ENCODE peak calls at places on chromosomes 1 and 21, in seven cellular contexts. H is choroid plexus epithelial cell, A is brain microvascular endothelial cell, G is cardiac fibroblast, X is GM13977, M is psoas muscle, J is thyroid gland. W is an unnamed sample.

GRCh38 chr1:168260393-168260792 is 20.3 kb upstream of the TBX19 start:
- DNase-seq in H (no peak), A (no peak), G (no peak), X (no peak), M (no peak), J (no peak), W (no peak)

GRCh38 chr1:208047975-208048374 is 137.1 kb upstream of the CD34 start:
- DNase-seq in H (peak; percentile 41), A (no peak), G (peak; percentile 49), X (no peak), M (peak; percentile 80), J (peak; percentile 39), W (no peak)

GRCh38 chr1:150551049-150551783 is 2.0 kb downstream of the ADAMTSL4 start:
- DNase-seq in H (no peak), A (no peak), G (no peak), X (no peak), M (no peak), J (no peak), W (no peak)

GRCh38 chr1:61626820-61627219 is 98.1 kb downstream of the TM2D1 start:
- DNase-seq in H (no peak), A (no peak), G (peak; percentile 65), X (no peak), M (no peak), J (no peak), W (no peak)

GRCh38 chr1:210373628-210373877 is 44.9 kb downstream of the HHAT start:
- DNase-seq in H (no peak), A (no peak), G (no peak), X (no peak), M (no peak), J (no peak), W (no peak)

GRCh38 chr1:221331263-221332183 is 410.4 kb downstream of the DUSP10 start:
- DNase-seq in H (no peak), A (no peak), G (no peak), X (no peak), M (no peak), J (no peak), W (no peak)

GRCh38 chr1:47675721-47676120 is 237.9 kb downstream of the FOXD2 start:
- DNase-seq in H (no peak), A (no peak), G (no peak), X (no peak), M (no peak), J (no peak), W (no peak)

GRCh38 chr1:29002792-29003191 is 88.4 kb downstream of the EPB41 start:
- DNase-seq in H (no peak), A (no peak), G (no peak), X (no peak), M (no peak), J (no peak), W (no peak)

GRCh38 chr21:38459490-38459889 is 38.8 kb downstream of the ERG start:
- DNase-seq in H (no peak), A (no peak), G (no peak), X (no peak), M (no peak), J (no peak), W (no peak)

GRCh38 chr1:29991815-29992214 is 731.6 kb downstream of the MATN1 start:
- DNase-seq in H (no peak), A (no peak), G (no peak), X (no peak), M (no peak), J (no peak), W (no peak)

GRCh38 chr1:228478326-228478725 is 8.9 kb upstream of the RNF187 start:
- DNase-seq in H (no peak), A (no peak), G (no peak), X (no peak), M (no peak), J (no peak), W (no peak)

GRCh38 chr1:12424793-12425192 is 193.2 kb downstream of the DHRS3 start:
- DNase-seq in H (no peak), A (no peak), G (no peak), X (no peak), M (no peak), J (no peak), W (no peak)

GRCh38 chr1:182962554-182963115 is 9.7 kb upstream of the SHCBP1L start:
- DNase-seq in H (peak; percentile 96), A (peak; percentile 83), G (peak; percentile 95), X (peak; percentile 87), M (peak; percentile 88), J (peak; percentile 84), W (peak; percentile 24)

GRCh38 chr1:112369389-112370285 is 26.4 kb upstream of the CTTNBP2NL start:
- DNase-seq in H (peak; percentile 88), A (peak; percentile 79), G (peak; percentile 87), X (peak; percentile 79), M (peak; percentile 92), J (peak; percentile 84), W (peak; percentile 88)

GRCh38 chr1:93526431-93526830 is 78.5 kb downstream of the FNBP1L start:
- DNase-seq in H (no peak), A (no peak), G (no peak), X (no peak), M (no peak), J (peak; percentile 25), W (no peak)

GRCh38 chr1:42926870-42927242 is 31.8 kb downstream of the SLC2A1 start:
- DNase-seq in H (no peak), A (no peak), G (no peak), X (no peak), M (no peak), J (no peak), W (no peak)

GRCh38 chr1:96721382-96722160 is at the start of gene PTBP2:
- DNase-seq in H (peak; percentile 79), A (peak; percentile 65), G (peak; percentile 85), X (peak; percentile 92), M (peak; percentile 92), J (peak; percentile 77), W (peak; percentile 68)

GRCh38 chr1:9889411-9889810 is 20.7 kb downstream of the CTNNBIP1 start:
- DNase-seq in H (no peak), A (no peak), G (no peak), X (no peak), M (peak; percentile 12), J (no peak), W (no peak)

GRCh38 chr1:183191833-183192232 is 5.8 kb downstream of the LAMC2 start:
- DNase-seq in H (peak; percentile 80), A (peak; percentile 71), G (peak; percentile 66), X (no peak), M (no peak), J (no peak), W (no peak)

DNA sequence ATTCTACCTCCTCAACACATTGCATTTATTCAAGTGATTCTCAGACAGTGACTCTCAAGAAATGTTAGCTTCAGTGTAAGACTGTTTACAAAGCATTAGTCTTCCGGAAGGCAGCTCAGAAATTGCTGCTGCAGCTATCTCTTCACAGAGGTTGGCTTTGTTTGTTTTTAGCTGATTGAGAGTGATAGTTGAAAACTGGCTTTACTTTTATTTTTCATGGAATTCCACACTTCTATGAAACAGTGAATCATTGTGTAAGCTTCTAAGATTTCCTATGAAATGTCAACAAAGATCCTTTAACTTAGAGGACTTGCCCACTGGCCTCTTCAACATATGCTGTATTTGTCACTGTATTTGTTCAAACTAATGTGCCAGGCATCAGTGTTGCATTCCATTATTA is 121.3 kb downstream of the TNNI3K start:
- DNase-seq in H (no peak), A (peak; percentile 54), G (no peak), X (no peak), M (no peak), J (no peak), W (no peak)
- TF ChIP-seq CTCF in H (no peak), A (no peak), G (no peak), X (no peak), M (no peak), J (no peak), W (no peak)

GRCh38 chr21:16002872-16003466 is 273.2 kb downstream of the USP25 start:
- DNase-seq in H (peak; percentile 75), A (peak; percentile 10), G (peak; percentile 51), X (no peak), M (no peak), J (no peak), W (no peak)
- TF ChIP-seq CTCF in H (peak; percentile 64), A (peak; percentile 42), G (peak; percentile 40), X (no peak), M (peak; percentile 20), J (peak; percentile 30), W (peak; percentile 44)

DNA sequence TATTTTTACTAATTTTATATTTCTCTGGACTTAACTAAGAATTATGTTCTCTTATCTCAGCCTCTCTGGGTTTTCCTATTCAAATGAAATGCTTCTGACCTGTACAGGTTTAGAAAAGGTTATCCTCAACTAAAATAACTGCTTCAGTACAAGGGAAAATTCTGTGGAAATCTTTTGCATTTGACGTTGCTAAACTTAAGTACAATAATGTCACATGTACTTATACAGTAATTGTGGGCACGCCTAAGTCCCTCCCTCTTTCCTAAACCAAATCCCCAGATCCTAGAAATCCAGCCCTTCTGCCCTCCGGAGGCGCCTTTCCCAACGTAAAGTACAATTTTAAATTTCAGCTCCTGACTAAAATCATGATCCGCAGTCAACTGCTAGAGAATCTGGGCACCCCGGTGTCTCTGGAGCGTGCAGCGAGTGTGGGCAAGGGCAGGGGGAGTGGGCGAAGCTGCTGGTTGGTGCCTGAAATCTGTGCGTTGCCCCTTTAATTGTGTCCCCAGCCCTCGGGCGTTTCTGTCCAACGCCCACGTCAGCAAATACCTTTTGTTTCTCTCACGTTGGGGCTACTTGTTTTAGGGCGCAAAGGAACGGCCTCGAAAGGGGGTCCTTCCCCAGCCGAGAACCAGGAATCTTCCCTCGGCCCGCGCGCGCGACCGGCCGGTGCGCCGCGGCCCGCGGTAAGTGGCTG is at the start of gene ZBTB8A:
- DNase-seq in H (peak; percentile 56), A (peak; percentile 40), G (peak; percentile 69), X (peak; percentile 55), M (peak; percentile 65), J (peak; percentile 65), W (peak; percentile 17)
- TF ChIP-seq CTCF in H (no peak), A (peak; percentile 20), G (no peak), X (no peak), M (no peak), J (no peak), W (no peak)

GRCh38 chr1:172398193-172398592 is 22.3 kb upstream of the C1orf105 start:
- DNase-seq in H (peak; percentile 66), A (no peak), G (peak; percentile 57), X (no peak), M (no peak), J (no peak), W (no peak)

GRCh38 chr1:172402878-172403573 is 17.5 kb upstream of the C1orf105 start:
- DNase-seq in H (no peak), A (no peak), G (no peak), X (no peak), M (no peak), J (no peak), W (no peak)

GRCh38 chr1:172399369-172400072 is 21.0 kb upstream of the C1orf105 start:
- DNase-seq in H (peak; percentile 94), A (peak; percentile 94), G (peak; percentile 97), X (peak; percentile 21), M (peak; percentile 68), J (peak; percentile 36), W (no peak)

GRCh38 chr1:172400073-172400737 is 20.3 kb upstream of the C1orf105 start:
- DNase-seq in H (no peak), A (no peak), G (no peak), X (no peak), M (no peak), J (no peak), W (no peak)

DNA sequence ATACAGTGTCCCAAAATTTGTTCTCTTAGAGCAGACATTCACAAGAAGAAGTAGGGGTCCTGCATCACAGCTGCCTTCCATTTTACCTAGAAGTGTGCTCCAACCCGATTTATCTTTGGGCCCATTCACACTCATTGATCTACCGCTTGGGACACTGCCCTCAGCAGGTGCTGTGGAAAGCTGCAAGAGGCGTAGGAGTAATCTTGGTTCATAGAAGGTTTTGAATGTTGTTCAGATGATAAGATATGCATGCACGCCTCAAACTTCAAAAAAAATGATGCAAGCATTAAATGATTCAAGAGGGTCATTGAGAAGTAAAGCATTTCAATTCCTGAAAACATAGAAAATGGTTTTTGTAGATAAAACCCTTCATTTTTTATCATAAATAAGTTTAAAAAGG is 18.6 kb upstream of the C1orf105 start:
- DNase-seq in H (no peak), A (no peak), G (no peak), X (no peak), M (no peak), J (no peak), W (no peak)
- TF ChIP-seq CTCF in H (peak; percentile 48), A (peak; percentile 42), G (peak; percentile 18), X (peak; percentile 17), M (no peak), J (no peak), W (peak; percentile 41)

W was measured in progenitor cell of endocrine pancreas.